ENCODE peak calls at places on chromosomes 6 and 20, in nine cellular contexts. C is astrocyte of the cerebellum; E is GM06990; B is fibroblast of lung; M is CD8-positive, alpha-beta T cell; O is mammary epithelial cell; Y is activated B cell treated with CpG ODN at 0.5 μM for 24 hours; Q is AG10803; W is endodermal cell. K is an unnamed sample.

GRCh38 chr6:55379486-55379885 is 52.2 kb downstream of the GFRAL start:
- DNase-seq in C (no peak), E (no peak), B (peak; percentile 3), M (no peak), O (no peak), Y (no peak), Q (peak; percentile 8), W (no peak), K (no peak)

GRCh38 chr6:52328721-52329120 is 33.2 kb upstream of the PAQR8 start:
- DNase-seq in C (no peak), E (no peak), B (no peak), M (no peak), O (no peak), Y (no peak), Q (no peak), W (no peak), K (no peak)

GRCh38 chr6:10528170-10528981 is 7.2 kb downstream of the GCNT2 start:
- DNase-seq in C (no peak), E (peak; percentile 54), B (peak; percentile 69), M (peak; percentile 56), O (no peak), Y (no peak), Q (no peak), W (peak; percentile 66), K (no peak)

GRCh38 chr6:170226647-170227046 is 64.2 kb downstream of the DLL1 start:
- DNase-seq in C (no peak), E (no peak), B (no peak), M (no peak), O (no peak), Y (no peak), Q (no peak), W (no peak), K (no peak)

GRCh38 chr6:151916680-151917164 is 109.2 kb downstream of the ESR1 start:
- DNase-seq in C (peak; percentile 16), E (no peak), B (peak; percentile 76), M (no peak), O (peak; percentile 99), Y (no peak), Q (peak; percentile 91), W (no peak), K (no peak)

GRCh38 chr6:34110610-34111009 is 35.3 kb downstream of the GRM4 start:
- DNase-seq in C (no peak), E (no peak), B (no peak), M (no peak), O (no peak), Y (no peak), Q (no peak), W (no peak), K (no peak)

GRCh38 chr6:50602191-50602810 is 111.0 kb upstream of the TFAP2D start:
- DNase-seq in C (peak; percentile 9), E (peak; percentile 1), B (peak; percentile 2), M (no peak), O (peak; percentile 11), Y (no peak), Q (peak; percentile 20), W (no peak), K (no peak)

GRCh38 chr6:71476872-71477271 is 188.3 kb downstream of the OGFRL1 start:
- DNase-seq in C (no peak), E (no peak), B (peak; percentile 30), M (no peak), O (peak; percentile 54), Y (no peak), Q (no peak), W (no peak), K (no peak)

DNA sequence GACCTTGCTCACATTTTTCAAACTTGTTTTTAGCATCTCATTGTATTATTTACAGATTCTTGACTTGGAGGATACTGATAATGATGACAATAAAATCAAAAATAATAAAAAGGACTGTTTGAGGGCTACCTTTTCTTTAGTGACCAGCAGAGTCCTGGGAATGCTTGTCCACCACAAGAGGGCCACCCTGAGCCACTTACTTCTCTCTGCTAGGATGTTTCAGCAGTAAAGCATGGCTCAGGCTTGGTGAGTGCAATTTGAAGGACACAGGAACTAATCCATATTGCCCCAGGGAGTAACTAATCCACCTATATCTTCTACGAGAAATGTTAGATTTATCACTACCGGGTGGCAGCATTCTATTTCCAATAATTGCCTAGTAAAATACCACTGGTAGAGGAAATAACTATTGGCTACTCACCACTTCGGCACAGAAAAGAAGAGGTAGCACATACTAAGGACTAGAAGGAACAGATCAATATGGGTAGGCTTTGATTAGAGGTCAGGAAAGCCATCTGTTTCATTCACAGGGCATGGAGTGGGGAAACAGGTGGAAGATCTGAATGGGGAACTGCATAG is 5.8 kb upstream of the KIAA0408 start:
- DNase-seq in C (peak; percentile 59), E (no peak), B (peak; percentile 68), M (peak; percentile 63), O (peak; percentile 43), Y (no peak), Q (peak; percentile 81), W (peak; percentile 90), K (peak; percentile 64)
- TF ChIP-seq CTCF in C (peak; percentile 97), E (peak; percentile 83), B (peak; percentile 93), M (peak; percentile 72), O (peak; percentile 93), Y (no peak), Q (peak; percentile 98), W (peak; percentile 95), K (peak; percentile 66)

GRCh38 chr6:168314948-168315347 is 4.6 kb downstream of the DACT2 start:
- DNase-seq in C (no peak), E (no peak), B (peak; percentile 4), M (no peak), O (no peak), Y (no peak), Q (peak; percentile 25), W (peak; percentile 54), K (no peak)
- TF ChIP-seq CTCF in C (peak; percentile 15), E (no peak), B (no peak), M (no peak), O (no peak), Y (no peak), Q (peak; percentile 31), W (peak; percentile 30), K (no peak)

DNA sequence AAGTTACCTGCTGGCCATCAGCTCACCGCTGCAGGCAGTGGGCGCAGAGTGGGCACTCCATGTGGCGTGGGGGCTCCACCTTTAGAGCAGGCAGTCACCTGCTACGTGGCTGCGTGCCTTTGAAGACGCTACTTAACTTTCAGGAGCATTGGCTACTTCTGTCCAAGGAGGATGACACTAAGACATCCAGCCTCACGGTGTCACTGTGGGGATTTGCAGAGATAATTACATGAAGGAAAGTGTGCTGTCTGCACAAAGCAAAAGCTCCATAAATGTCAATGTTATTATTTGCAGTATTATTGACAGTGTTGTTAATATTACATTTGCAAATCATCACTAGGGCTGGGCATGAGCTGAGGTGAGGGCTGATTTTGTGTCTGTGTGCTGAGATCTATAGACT is 166.0 kb upstream of the SYNDIG1 start:
- DNase-seq in C (no peak), E (no peak), B (no peak), M (no peak), O (no peak), Y (no peak), Q (peak; percentile 29), W (no peak), K (no peak)
- TF ChIP-seq CTCF in C (no peak), E (no peak), B (no peak), M (no peak), O (peak; percentile 24), Y (no peak), Q (peak; percentile 44), W (peak; percentile 51), K (no peak)

DNA sequence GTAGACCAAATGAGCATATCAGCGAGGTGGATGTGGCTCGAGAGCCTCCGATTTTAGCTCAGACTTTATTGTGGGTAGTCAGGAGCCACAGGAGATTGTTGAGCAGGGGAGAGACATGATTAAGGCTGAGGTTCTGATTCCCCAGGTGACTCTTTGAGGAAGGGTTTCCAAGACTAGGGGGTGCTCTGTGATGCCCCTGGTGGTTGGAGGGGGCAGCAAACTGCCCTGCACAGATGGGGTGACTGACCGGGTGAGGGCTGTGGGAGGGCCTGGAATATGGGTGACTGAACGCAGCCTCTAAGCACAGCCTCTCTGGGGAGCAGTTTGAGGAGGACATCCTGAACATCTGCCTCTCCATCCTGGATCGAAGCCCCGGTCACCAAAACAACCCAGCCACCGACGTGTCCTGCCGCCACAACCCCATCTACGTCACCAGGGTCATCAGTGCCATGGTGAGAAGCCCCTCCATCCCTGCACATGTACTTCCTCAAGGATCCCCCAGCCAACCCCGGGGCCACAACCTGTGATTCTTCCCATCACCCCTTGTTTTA is 17.0 kb downstream of the TGM6 start:
- DNase-seq in C (no peak), E (no peak), B (no peak), M (no peak), O (no peak), Y (no peak), Q (no peak), W (peak; percentile 62), K (no peak)
- TF ChIP-seq CTCF in C (no peak), E (peak; percentile 26), B (no peak), M (no peak), O (peak; percentile 11), Y (no peak), Q (no peak), W (peak; percentile 61), K (no peak)

DNA sequence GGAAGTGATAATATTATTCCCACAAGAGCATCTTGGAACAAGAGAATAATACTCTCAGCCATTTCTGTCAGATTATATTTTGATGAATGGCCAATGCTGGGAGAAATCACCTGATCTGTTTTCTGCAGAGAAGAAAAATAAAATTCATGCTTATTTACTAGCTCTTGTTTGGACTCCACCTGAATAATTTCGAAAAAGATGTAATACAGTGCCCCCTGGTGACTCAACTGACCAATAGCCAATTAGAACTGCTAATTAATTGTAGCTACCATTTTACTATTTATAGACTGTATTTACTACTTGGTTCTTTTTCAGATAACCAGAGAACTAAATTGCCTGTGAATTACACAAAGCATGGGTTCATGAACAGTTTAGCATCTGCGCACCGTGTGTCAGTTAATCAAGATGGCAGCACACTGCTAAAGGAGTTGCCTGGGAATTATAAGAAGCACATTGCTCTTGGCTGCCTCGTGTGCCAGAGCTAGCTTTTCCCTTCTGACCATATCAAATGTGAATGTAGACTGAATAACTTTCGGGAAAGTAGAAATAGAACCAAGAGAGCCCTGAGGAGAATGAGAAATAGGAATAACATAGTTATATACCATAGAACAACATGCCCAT is 78.6 kb upstream of the TRDN start:
- DNase-seq in C (peak; percentile 29), E (no peak), B (peak; percentile 1), M (no peak), O (peak; percentile 5), Y (no peak), Q (peak; percentile 9), W (peak; percentile 54), K (no peak)
- TF ChIP-seq CTCF in C (peak; percentile 50), E (peak; percentile 46), B (no peak), M (no peak), O (peak; percentile 54), Y (no peak), Q (peak; percentile 46), W (peak; percentile 90), K (peak; percentile 70)

K was measured in mesothelial cell of epicardium.